ENCODE peak calls at places on chromosome 22, in six cellular contexts. Q is neural progenitor cell, J is heart right ventricle, D is OCI-LY7, W is fibroblast of lung, A is ovary. C is an unnamed sample.

GRCh38 chr22:44026630-44027511 is 2.8 kb downstream of the PARVB start:
- DNase-seq in W (peak), Q (no peak), A (peak), D (peak), J (peak), C (peak)

GRCh38 chr22:44462246-44463015 is 35.6 kb downstream of the RTL6 start:
- DNase-seq in W (no peak), A (no peak), D (no peak), Q (no peak), J (no peak), C (no peak)

GRCh38 chr22:49664371-49664881 is 163.2 kb downstream of the BRD1 start:
- DNase-seq in W (no peak), J (no peak), D (no peak), A (no peak), Q (peak), C (peak)

GRCh38 chr22:17272511-17272991 is 53.3 kb upstream of the ADA2 start:
- DNase-seq in J (no peak), D (no peak), Q (peak), W (no peak), A (no peak), C (no peak)

GRCh38 chr22:22043296-22044078 is 60.9 kb upstream of the TOP3B start:
- DNase-seq in J (no peak), D (peak), Q (no peak), A (no peak), W (no peak), C (no peak)

GRCh38 chr22:28817919-28818859 is 17.8 kb upstream of the XBP1 start:
- DNase-seq in W (no peak), Q (no peak), A (no peak), D (peak), J (no peak), C (no peak)

GRCh38 chr22:19937616-19938473 is 3.7 kb upstream of the COMT start:
- DNase-seq in Q (no peak), D (no peak), W (peak), A (no peak), J (no peak), C (no peak)

GRCh38 chr22:28237092-28237491 is 318.0 kb upstream of the PITPNB start:
- DNase-seq in W (no peak), Q (no peak), D (no peak), A (no peak), J (no peak), C (peak)

GRCh38 chr22:33770723-33771122 is 149.6 kb downstream of the LARGE1 start:
- DNase-seq in W (no peak), J (no peak), D (no peak), Q (no peak), A (no peak), C (no peak)

GRCh38 chr22:50418624-50419023 is 56.2 kb downstream of the SBF1 start:
- DNase-seq in J (no peak), Q (no peak), D (no peak), W (no peak), A (no peak), C (no peak)

GRCh38 chr22:40116496-40117200 is 61.1 kb upstream of the TNRC6B start:
- DNase-seq in J (no peak), Q (no peak), W (no peak), D (no peak), A (no peak), C (no peak)

GRCh38 chr22:16563555-16564520 is 28.8 kb downstream of the CCT8L2 start:
- DNase-seq in D (no peak), J (no peak), A (no peak), Q (no peak), W (no peak), C (no peak)

GRCh38 chr22:19852177-19852781 is 2.4 kb downstream of the GNB1L start:
- DNase-seq in J (no peak), W (no peak), A (no peak), Q (no peak), D (no peak), C (no peak)

GRCh38 chr22:35541254-35541748 is 670 bp downstream of the RASD2 start:
- DNase-seq in D (no peak), J (no peak), Q (peak), A (no peak), W (no peak), C (no peak)

GRCh38 chr22:35538801-35539321 is 1.8 kb upstream of the RASD2 start:
- DNase-seq in A (no peak), W (no peak), Q (peak), J (no peak), D (peak), C (no peak)

GRCh38 chr22:35540600-35541253 is at the start of gene RASD2:
- DNase-seq in A (peak), W (no peak), D (peak), Q (peak), J (peak), C (peak)

GRCh38 chr22:35539910-35540599 is 576 bp upstream of the RASD2 start:
- DNase-seq in W (peak), A (peak), Q (peak), J (peak), D (peak), C (peak)

GRCh38 chr22:35539487-35539886 is 1.1 kb upstream of the RASD2 start:
- DNase-seq in A (no peak), W (no peak), Q (no peak), D (no peak), J (no peak), C (no peak)
- H3K4me3 ChIP-seq in A (no peak), W (no peak), Q (peak), D (peak), J (peak), C (no peak)

GRCh38 chr22:30946354-30946753 is 22.2 kb downstream of the MORC2 start:
- DNase-seq in D (no peak), W (no peak), J (no peak), A (no peak), Q (no peak), C (no peak)

GRCh38 chr22:30948930-30949342 is 19.6 kb downstream of the MORC2 start:
- DNase-seq in J (no peak), W (peak), Q (no peak), D (no peak), A (no peak), C (no peak)

GRCh38 chr22:30947163-30947820 is 21.3 kb downstream of the MORC2 start:
- DNase-seq in A (no peak), Q (peak), D (no peak), W (no peak), J (peak), C (no peak)

GRCh38 chr22:30947821-30948454 is 20.6 kb downstream of the MORC2 start:
- DNase-seq in W (peak), Q (peak), J (no peak), A (no peak), D (peak), C (no peak)

DNA sequence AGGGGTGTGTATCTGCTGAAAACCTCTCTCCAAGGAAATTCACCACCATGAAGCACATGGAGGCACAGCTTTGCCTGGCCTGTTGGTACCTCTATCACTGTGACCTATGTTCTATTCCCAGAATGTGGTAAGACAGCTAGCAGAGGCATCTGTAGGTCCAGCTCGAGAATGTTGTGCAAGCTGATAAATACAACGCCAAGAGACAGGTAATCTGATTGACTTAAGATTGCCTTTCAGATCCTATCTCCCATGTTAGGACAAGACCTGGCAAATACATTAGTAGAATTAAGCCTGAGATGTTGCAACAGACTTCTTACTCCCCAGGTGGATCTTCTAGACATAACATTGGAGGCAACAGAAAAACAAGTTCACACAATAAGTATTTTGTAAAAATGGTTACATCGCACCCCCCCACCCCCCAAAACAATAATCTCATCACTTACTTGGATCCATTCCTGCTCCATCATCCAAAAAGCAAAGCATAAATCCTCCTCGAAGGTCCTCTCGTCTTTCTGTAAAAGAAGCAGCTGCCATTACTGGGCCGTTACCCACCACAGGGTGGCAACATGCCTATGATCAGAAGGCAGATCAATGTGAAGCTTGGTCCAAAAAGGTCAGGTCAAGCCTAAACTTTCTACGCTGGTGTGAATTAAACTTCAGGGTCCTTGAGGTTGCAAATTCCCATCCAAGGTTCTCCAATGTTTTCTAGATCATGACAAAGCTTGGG is 18.5 kb downstream of the MORC2 start:
- DNase-seq in W (no peak), J (no peak), Q (no peak), D (no peak), A (no peak), C (no peak)
- TF ChIP-seq CTCF in W (peak), J (no peak), Q (no peak), D (peak), A (no peak), C (no peak)

GRCh38 chr22:30827646-30828045 is 133.0 kb downstream of the OSBP2 start:
- DNase-seq in W (no peak), Q (no peak), A (no peak), D (no peak), J (no peak), C (no peak)
- H3K27ac ChIP-seq in W (no peak), Q (no peak), A (no peak), D (no peak), J (no peak), C (no peak)

DNA sequence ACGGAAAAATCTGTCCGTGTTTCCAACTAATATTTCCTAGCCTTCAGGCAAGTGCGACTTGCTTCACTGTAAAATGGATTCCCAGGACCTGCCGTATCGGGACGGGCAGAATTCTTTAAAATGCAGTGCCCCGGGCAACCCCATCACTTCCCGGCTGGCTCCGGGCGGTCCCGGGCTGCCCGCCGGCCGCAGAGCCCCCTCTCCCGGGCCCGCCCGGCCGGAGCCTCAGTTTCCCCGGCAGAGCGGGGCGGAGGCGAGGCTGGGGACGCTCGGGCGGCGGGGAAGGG is 84.1 kb upstream of the WNT7B start:
- DNase-seq in D (no peak), A (no peak), Q (no peak), W (no peak), J (no peak), C (no peak)
- H3K4me3 ChIP-seq in D (no peak), A (no peak), Q (no peak), W (no peak), J (peak), C (no peak)

GRCh38 chr22:23897320-23897719 is 3.1 kb downstream of the MIF start:
- DNase-seq in D (no peak), Q (no peak), W (no peak), J (no peak), A (no peak), C (no peak)

GRCh38 chr22:23894710-23895598 is 771 bp downstream of the MIF start:
- DNase-seq in A (peak), Q (peak), D (peak), J (peak), W (peak), C (peak)

GRCh38 chr22:23896523-23897186 is 2.5 kb downstream of the MIF start:
- DNase-seq in J (no peak), A (no peak), W (no peak), D (no peak), Q (no peak), C (no peak)

GRCh38 chr22:23895599-23896144 is 1.5 kb downstream of the MIF start:
- DNase-seq in D (no peak), W (no peak), A (no peak), Q (no peak), J (no peak), C (no peak)

DNA sequence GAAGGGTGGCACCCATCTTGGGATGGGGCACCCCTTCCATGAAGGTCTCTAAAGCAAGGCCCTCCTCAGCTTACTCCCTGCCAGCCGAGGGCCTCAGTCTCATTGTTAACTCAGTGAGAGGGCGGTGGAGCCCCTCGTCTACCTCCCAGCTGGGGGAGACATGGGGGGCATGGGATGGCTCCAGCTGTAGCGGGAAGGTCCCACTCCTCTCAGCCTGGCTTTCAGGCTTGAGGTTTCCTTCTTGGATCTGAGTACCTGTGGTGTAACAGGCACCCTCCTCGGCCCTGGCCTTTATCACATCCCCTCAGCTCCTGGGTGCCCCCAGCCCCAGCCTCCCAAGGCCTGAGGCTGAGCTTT is 2.0 kb downstream of the MIF start:
- DNase-seq in Q (no peak), J (no peak), W (no peak), D (no peak), A (no peak), C (no peak)
- TF ChIP-seq CTCF in Q (no peak), J (no peak), W (no peak), D (no peak), A (no peak), C (no peak)

GRCh38 chr22:23282089-23282501 is 101.8 kb downstream of the BCR start:
- DNase-seq in A (peak), J (peak), Q (no peak), W (peak), D (no peak), C (peak)
- H3K27ac ChIP-seq in A (no peak), J (no peak), Q (no peak), W (no peak), D (no peak), C (peak)

GRCh38 chr22:24592846-24593809 is at the start of gene LRRC75B:
- DNase-seq in W (peak), Q (peak), A (peak), D (no peak), J (peak), C (peak)
- H3K4me3 ChIP-seq in W (peak), Q (peak), A (peak), D (peak), J (peak), C (peak)

C was measured in uterus.